ENCODE peak calls at places on chromosomes 16 and 17, in seven cellular contexts. One of them, this sample, is unnamed.

GRCh38 chr16:87874639-87875472 is 5.5 kb upstream of the SLC7A5 start:
- DNase-seq in HL-60: no peak
- DNase-seq in AG09309: no peak
- DNase-seq in suprapubic skin: no peak
- DNase-seq in fibroblast of mammary gland: no peak
- DNase-seq in tibial nerve: no peak
- DNase-seq in H1: no peak
- DNase-seq in this sample: no peak

GRCh38 chr17:75785016-75785769 is 587 bp downstream of the UNK start:
- DNase-seq in H1: no peak
- DNase-seq in HL-60: no peak
- DNase-seq in fibroblast of mammary gland: peak
- DNase-seq in suprapubic skin: peak
- DNase-seq in tibial nerve: peak
- DNase-seq in AG09309: peak
- DNase-seq in this sample: peak

GRCh38 chr17:19247423-19247822 is 10.3 kb downstream of the EPN2 start:
- DNase-seq in suprapubic skin: no peak
- DNase-seq in HL-60: no peak
- DNase-seq in H1: no peak
- DNase-seq in AG09309: no peak
- DNase-seq in fibroblast of mammary gland: no peak
- DNase-seq in tibial nerve: no peak
- DNase-seq in this sample: peak

GRCh38 chr16:48053346-48053745 is 102.4 kb downstream of the ABCC12 start:
- DNase-seq in fibroblast of mammary gland: peak
- DNase-seq in tibial nerve: no peak
- DNase-seq in suprapubic skin: no peak
- DNase-seq in H1: no peak
- DNase-seq in AG09309: no peak
- DNase-seq in HL-60: no peak
- DNase-seq in this sample: no peak

GRCh38 chr16:23597003-23597756 is 1.1 kb upstream of the NDUFAB1 start:
- DNase-seq in H1: peak
- DNase-seq in fibroblast of mammary gland: peak
- DNase-seq in HL-60: no peak
- DNase-seq in AG09309: no peak
- DNase-seq in suprapubic skin: no peak
- DNase-seq in tibial nerve: no peak
- DNase-seq in this sample: no peak

GRCh38 chr17:40480501-40481003 is 20.9 kb downstream of the TNS4 start:
- DNase-seq in fibroblast of mammary gland: no peak
- DNase-seq in suprapubic skin: no peak
- DNase-seq in H1: no peak
- DNase-seq in HL-60: peak
- DNase-seq in tibial nerve: no peak
- DNase-seq in AG09309: no peak
- DNase-seq in this sample: no peak

GRCh38 chr16:88066680-88067529 is 115.7 kb downstream of the BANP start:
- DNase-seq in tibial nerve: no peak
- DNase-seq in H1: no peak
- DNase-seq in AG09309: no peak
- DNase-seq in suprapubic skin: no peak
- DNase-seq in fibroblast of mammary gland: no peak
- DNase-seq in HL-60: no peak
- DNase-seq in this sample: peak

GRCh38 chr17:83053779-83054451 is 25.5 kb upstream of the METRNL start:
- DNase-seq in AG09309: no peak
- DNase-seq in fibroblast of mammary gland: no peak
- DNase-seq in H1: no peak
- DNase-seq in suprapubic skin: no peak
- DNase-seq in HL-60: peak
- DNase-seq in tibial nerve: peak
- DNase-seq in this sample: no peak

GRCh38 chr17:13415877-13416416 is 185.8 kb downstream of the HS3ST3A1 start:
- DNase-seq in H1: no peak
- DNase-seq in fibroblast of mammary gland: peak
- DNase-seq in tibial nerve: no peak
- DNase-seq in suprapubic skin: no peak
- DNase-seq in HL-60: no peak
- DNase-seq in AG09309: no peak
- DNase-seq in this sample: no peak

GRCh38 chr17:8080208-8080798 is 7.2 kb downstream of the ALOX12B start:
- DNase-seq in tibial nerve: no peak
- DNase-seq in suprapubic skin: no peak
- DNase-seq in H1: no peak
- DNase-seq in AG09309: no peak
- DNase-seq in fibroblast of mammary gland: no peak
- DNase-seq in HL-60: no peak
- DNase-seq in this sample: no peak

GRCh38 chr17:47785538-47786123 is 36.0 kb downstream of the OSBPL7 start:
- DNase-seq in suprapubic skin: no peak
- DNase-seq in fibroblast of mammary gland: peak
- DNase-seq in tibial nerve: no peak
- DNase-seq in HL-60: no peak
- DNase-seq in H1: no peak
- DNase-seq in AG09309: no peak
- DNase-seq in this sample: no peak

GRCh38 chr16:19808061-19808621 is 76.5 kb downstream of the GPRC5B start:
- DNase-seq in tibial nerve: no peak
- DNase-seq in suprapubic skin: no peak
- DNase-seq in AG09309: no peak
- DNase-seq in H1: no peak
- DNase-seq in fibroblast of mammary gland: no peak
- DNase-seq in HL-60: no peak
- DNase-seq in this sample: no peak

GRCh38 chr17:3750926-3751325 is 27.2 kb downstream of the HASPIN start:
- DNase-seq in AG09309: no peak
- DNase-seq in suprapubic skin: no peak
- DNase-seq in fibroblast of mammary gland: no peak
- DNase-seq in HL-60: no peak
- DNase-seq in tibial nerve: no peak
- DNase-seq in H1: no peak
- DNase-seq in this sample: no peak

GRCh38 chr16:8645831-8646230 is 24.3 kb downstream of the METTL22 start:
- DNase-seq in AG09309: no peak
- DNase-seq in suprapubic skin: no peak
- DNase-seq in HL-60: no peak
- DNase-seq in H1: no peak
- DNase-seq in fibroblast of mammary gland: peak
- DNase-seq in tibial nerve: no peak
- DNase-seq in this sample: peak

GRCh38 chr17:5705081-5705875 is 121.0 kb upstream of the NLRP1 start:
- DNase-seq in HL-60: no peak
- DNase-seq in tibial nerve: no peak
- DNase-seq in fibroblast of mammary gland: no peak
- DNase-seq in H1: no peak
- DNase-seq in AG09309: no peak
- DNase-seq in suprapubic skin: peak
- DNase-seq in this sample: no peak

GRCh38 chr16:3165111-3165822 is 22.7 kb upstream of the OR1F1 start:
- DNase-seq in suprapubic skin: no peak
- DNase-seq in AG09309: no peak
- DNase-seq in HL-60: no peak
- DNase-seq in fibroblast of mammary gland: no peak
- DNase-seq in tibial nerve: no peak
- DNase-seq in H1: no peak
- DNase-seq in this sample: no peak

GRCh38 chr17:35788504-35788998 is 6.9 kb downstream of the MMP28 start:
- DNase-seq in AG09309: no peak
- DNase-seq in suprapubic skin: peak
- DNase-seq in fibroblast of mammary gland: peak
- DNase-seq in HL-60: no peak
- DNase-seq in H1: no peak
- DNase-seq in tibial nerve: no peak
- DNase-seq in this sample: no peak

GRCh38 chr17:72467841-72468653 is 347.2 kb downstream of the SOX9 start:
- DNase-seq in suprapubic skin: no peak
- DNase-seq in fibroblast of mammary gland: peak
- DNase-seq in H1: no peak
- DNase-seq in tibial nerve: peak
- DNase-seq in AG09309: peak
- DNase-seq in HL-60: no peak
- DNase-seq in this sample: peak

GRCh38 chr17:72465191-72466024 is 344.6 kb downstream of the SOX9 start:
- DNase-seq in tibial nerve: no peak
- DNase-seq in fibroblast of mammary gland: peak
- DNase-seq in HL-60: no peak
- DNase-seq in suprapubic skin: no peak
- DNase-seq in H1: no peak
- DNase-seq in AG09309: peak
- DNase-seq in this sample: peak

GRCh38 chr17:72463287-72464102 is 342.7 kb downstream of the SOX9 start:
- DNase-seq in AG09309: no peak
- DNase-seq in H1: no peak
- DNase-seq in suprapubic skin: no peak
- DNase-seq in HL-60: no peak
- DNase-seq in fibroblast of mammary gland: no peak
- DNase-seq in tibial nerve: no peak
- DNase-seq in this sample: no peak

GRCh38 chr17:72466606-72467005 is 345.8 kb downstream of the SOX9 start:
- DNase-seq in HL-60: no peak
- DNase-seq in AG09309: no peak
- DNase-seq in tibial nerve: no peak
- DNase-seq in fibroblast of mammary gland: no peak
- DNase-seq in suprapubic skin: no peak
- DNase-seq in H1: no peak
- DNase-seq in this sample: no peak

DNA sequence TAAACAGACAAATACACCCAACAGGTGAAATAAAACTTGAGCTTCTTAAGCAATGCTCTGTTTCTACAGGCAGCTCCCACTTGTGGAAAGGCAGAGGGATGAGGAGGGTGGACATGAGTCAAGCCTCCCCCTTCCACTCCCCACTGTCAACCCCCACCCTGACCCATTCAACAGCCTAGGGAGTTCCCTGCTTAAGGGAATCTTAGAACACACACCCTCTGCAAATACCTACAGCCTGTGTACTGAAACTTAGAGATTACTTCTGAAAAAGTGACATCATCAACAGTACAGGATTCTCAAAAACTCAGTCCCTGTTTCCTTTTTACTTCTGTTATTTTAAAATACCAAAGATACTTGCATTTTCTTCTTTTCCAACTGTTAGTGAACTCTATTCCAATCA is 345.4 kb downstream of the SOX9 start:
- DNase-seq in H1: no peak
- DNase-seq in suprapubic skin: no peak
- DNase-seq in tibial nerve: no peak
- DNase-seq in fibroblast of mammary gland: peak
- DNase-seq in HL-60: no peak
- DNase-seq in AG09309: no peak
- DNase-seq in this sample: peak
- H3K4me3 ChIP-seq in H1: no peak
- H3K4me3 ChIP-seq in suprapubic skin: no peak
- H3K4me3 ChIP-seq in tibial nerve: no peak
- H3K4me3 ChIP-seq in fibroblast of mammary gland: no peak
- H3K4me3 ChIP-seq in HL-60: no peak
- H3K4me3 ChIP-seq in AG09309: no peak
- H3K4me3 ChIP-seq in this sample: no peak

DNA sequence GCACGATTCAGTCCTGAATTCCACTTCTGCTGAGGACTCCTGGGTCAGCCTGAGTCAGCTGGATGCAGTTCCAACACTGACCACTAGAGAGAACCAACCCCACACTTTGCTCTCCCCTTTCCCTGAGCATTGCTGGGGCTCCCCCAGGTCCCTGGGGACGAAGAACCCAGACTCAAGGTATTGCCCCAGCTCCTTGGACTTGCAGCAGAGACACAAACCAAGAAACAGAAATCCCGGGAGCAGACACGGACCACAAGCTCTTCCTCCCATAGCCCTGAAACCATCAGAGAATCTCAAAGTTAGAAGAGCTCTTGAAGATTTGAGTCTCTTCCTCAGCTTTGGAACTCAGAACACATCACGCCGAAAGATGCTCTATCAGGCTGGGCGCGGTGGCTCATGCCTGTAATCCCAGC is 678 bp upstream of the GH1 start:
- DNase-seq in H1: no peak
- DNase-seq in HL-60: peak
- DNase-seq in AG09309: peak
- DNase-seq in fibroblast of mammary gland: peak
- DNase-seq in tibial nerve: peak
- DNase-seq in suprapubic skin: no peak
- DNase-seq in this sample: no peak
- TF ChIP-seq CTCF in H1: peak
- TF ChIP-seq CTCF in HL-60: peak
- TF ChIP-seq CTCF in AG09309: peak
- TF ChIP-seq CTCF in fibroblast of mammary gland: peak
- TF ChIP-seq CTCF in tibial nerve: peak
- TF ChIP-seq CTCF in suprapubic skin: peak
- TF ChIP-seq CTCF in this sample: peak

GRCh38 chr17:58703137-58703846 is 10.9 kb downstream of the RAD51C start:
- DNase-seq in AG09309: no peak
- DNase-seq in HL-60: no peak
- DNase-seq in tibial nerve: no peak
- DNase-seq in fibroblast of mammary gland: peak
- DNase-seq in H1: no peak
- DNase-seq in suprapubic skin: no peak
- DNase-seq in this sample: no peak

GRCh38 chr17:58703887-58704286 is 11.5 kb downstream of the RAD51C start:
- DNase-seq in AG09309: no peak
- DNase-seq in fibroblast of mammary gland: no peak
- DNase-seq in H1: no peak
- DNase-seq in suprapubic skin: no peak
- DNase-seq in tibial nerve: no peak
- DNase-seq in HL-60: no peak
- DNase-seq in this sample: no peak

GRCh38 chr17:58699771-58700170 is 7.4 kb downstream of the RAD51C start:
- DNase-seq in fibroblast of mammary gland: no peak
- DNase-seq in H1: no peak
- DNase-seq in HL-60: no peak
- DNase-seq in suprapubic skin: no peak
- DNase-seq in tibial nerve: no peak
- DNase-seq in AG09309: no peak
- DNase-seq in this sample: no peak

GRCh38 chr17:58702045-58702476 is 9.7 kb downstream of the RAD51C start:
- DNase-seq in AG09309: no peak
- DNase-seq in HL-60: no peak
- DNase-seq in suprapubic skin: no peak
- DNase-seq in tibial nerve: no peak
- DNase-seq in fibroblast of mammary gland: no peak
- DNase-seq in H1: no peak
- DNase-seq in this sample: no peak

GRCh38 chr17:58702708-58703107 is 10.3 kb downstream of the RAD51C start:
- DNase-seq in fibroblast of mammary gland: no peak
- DNase-seq in suprapubic skin: peak
- DNase-seq in HL-60: no peak
- DNase-seq in tibial nerve: no peak
- DNase-seq in AG09309: no peak
- DNase-seq in H1: no peak
- DNase-seq in this sample: no peak
- H3K4me3 ChIP-seq in fibroblast of mammary gland: no peak
- H3K4me3 ChIP-seq in suprapubic skin: no peak
- H3K4me3 ChIP-seq in HL-60: no peak
- H3K4me3 ChIP-seq in tibial nerve: no peak
- H3K4me3 ChIP-seq in AG09309: no peak
- H3K4me3 ChIP-seq in H1: no peak
- H3K4me3 ChIP-seq in this sample: no peak

GRCh38 chr17:44947461-44948314 is at the start of gene KIF18B:
- DNase-seq in H1: peak
- DNase-seq in suprapubic skin: peak
- DNase-seq in tibial nerve: peak
- DNase-seq in AG09309: peak
- DNase-seq in HL-60: peak
- DNase-seq in fibroblast of mammary gland: peak
- DNase-seq in this sample: peak
- TF ChIP-seq CTCF in H1: no peak
- TF ChIP-seq CTCF in suprapubic skin: no peak
- TF ChIP-seq CTCF in tibial nerve: no peak
- TF ChIP-seq CTCF in AG09309: no peak
- TF ChIP-seq CTCF in HL-60: no peak
- TF ChIP-seq CTCF in fibroblast of mammary gland: no peak
- TF ChIP-seq CTCF in this sample: peak

GRCh38 chr17:69609495-69610315 is 195.2 kb downstream of the MAP2K6 start:
- DNase-seq in HL-60: no peak
- DNase-seq in suprapubic skin: no peak
- DNase-seq in tibial nerve: no peak
- DNase-seq in fibroblast of mammary gland: peak
- DNase-seq in AG09309: peak
- DNase-seq in H1: peak
- DNase-seq in this sample: no peak
- H3K4me3 ChIP-seq in HL-60: no peak
- H3K4me3 ChIP-seq in suprapubic skin: no peak
- H3K4me3 ChIP-seq in tibial nerve: no peak
- H3K4me3 ChIP-seq in fibroblast of mammary gland: no peak
- H3K4me3 ChIP-seq in AG09309: no peak
- H3K4me3 ChIP-seq in H1: no peak
- H3K4me3 ChIP-seq in this sample: no peak